ENCODE peak calls at places on chromosomes 16 and 17, in nine cellular contexts. L is ascending aorta; G is RWPE1; D is H7; B is AG04449; V is sigmoid colon; A is stimulated activated CD4-positive, alpha-beta T cell treated with anti-CD3 and anti-CD28 coated beads, Interleukin-4, amount 100 ng/mL, for 24 hours; Q is mucosa of descending colon; Z is glutamatergic neuron. P is an unnamed sample.
A peak's percentile ranks its signal among the peaks of the same experiment; 100 is the strongest.

GRCh38 chr16:50671644-50672260 is 9.4 kb downstream of the SNX20 start:
- DNase-seq in G (no peak), D (peak; percentile 79), Z (peak; percentile 53), A (peak; percentile 70), V (no peak), L (no peak), Q (no peak), B (no peak), P (no peak)

GRCh38 chr16:3065742-3066439 is 451 bp downstream of the IL32 start:
- DNase-seq in Q (peak; percentile 63), Z (no peak), A (peak; percentile 44), G (no peak), L (no peak), B (no peak), D (peak; percentile 58), V (no peak), P (no peak)

GRCh38 chr17:29292071-29292991 is 1.6 kb downstream of the NUFIP2 start:
- DNase-seq in Z (peak; percentile 48), A (peak; percentile 52), D (peak; percentile 88), B (no peak), Q (peak; percentile 80), G (peak; percentile 47), L (peak; percentile 16), V (peak; percentile 91), P (peak; percentile 75)

GRCh38 chr16:17466876-17467275 is 3.9 kb downstream of the XYLT1 start:
- DNase-seq in G (no peak), A (no peak), Q (no peak), D (no peak), B (no peak), V (no peak), Z (no peak), L (no peak), P (no peak)

GRCh38 chr17:41864498-41864836 is 756 bp downstream of the KLHL11 start:
- DNase-seq in V (peak; percentile 83), B (no peak), D (no peak), A (no peak), Z (no peak), Q (no peak), G (no peak), L (no peak), P (no peak)

GRCh38 chr17:77736207-77736600 is 222.3 kb upstream of the TNRC6C start:
- DNase-seq in Z (no peak), L (no peak), D (peak; percentile 78), B (no peak), A (no peak), V (no peak), Q (no peak), G (no peak), P (no peak)

GRCh38 chr17:13584701-13585080 is 17.0 kb downstream of the HS3ST3A1 start:
- DNase-seq in B (no peak), Z (no peak), L (no peak), V (no peak), G (peak; percentile 5), A (no peak), D (no peak), Q (no peak), P (no peak)

GRCh38 chr17:40528692-40529417 is 27.4 kb upstream of the TNS4 start:
- DNase-seq in V (peak; percentile 17), Z (no peak), D (no peak), B (no peak), L (no peak), A (no peak), Q (no peak), G (no peak), P (no peak)

GRCh38 chr17:76458580-76459490 is 5.9 kb upstream of the UBE2O start:
- DNase-seq in A (no peak), G (peak; percentile 60), L (no peak), D (peak; percentile 82), Q (peak; percentile 69), Z (peak; percentile 76), V (no peak), B (no peak), P (no peak)

GRCh38 chr17:42428141-42428944 is 5.3 kb upstream of the CAVIN1 start:
- DNase-seq in D (peak; percentile 63), A (peak; percentile 44), Z (peak; percentile 42), Q (peak; percentile 14), B (peak; percentile 98), L (no peak), V (peak; percentile 32), G (peak; percentile 95), P (no peak)

GRCh38 chr17:76992911-76993310 is 124.7 kb downstream of the MGAT5B start:
- DNase-seq in G (no peak), B (no peak), D (no peak), Q (no peak), A (no peak), Z (no peak), L (no peak), V (no peak), P (no peak)

GRCh38 chr17:5786510-5786875 is 202.2 kb upstream of the NLRP1 start:
- DNase-seq in B (no peak), D (no peak), V (no peak), G (no peak), Q (no peak), A (no peak), L (no peak), Z (no peak), P (no peak)

GRCh38 chr16:88437367-88437964 is 15.6 kb upstream of the ZFPM1 start:
- DNase-seq in A (peak; percentile 74), Z (peak; percentile 84), L (no peak), G (peak; percentile 70), B (no peak), Q (peak; percentile 74), V (no peak), D (no peak), P (no peak)

P was measured in NK-92 treated with Interleukin-12 subunit alpha and Interleukin-12 subunit beta, amount 100 ng/mL, for 24 hours.